ENCODE peak calls at places on chromosomes 7 and 10, in seven cellular contexts. D, Y, L, F, K, W and Q are unnamed samples.

GRCh38 chr7:106681815-106682495 is 21.0 kb upstream of the CCDC71L start:
- DNase-seq in Y (no peak), L (no peak), D (no peak), W (no peak), K (no peak), F (no peak), Q (no peak)

GRCh38 chr7:37385787-37386186 is 62.9 kb downstream of the ELMO1 start:
- DNase-seq in F (no peak), D (no peak), W (no peak), K (no peak), L (peak), Y (no peak), Q (no peak)

GRCh38 chr7:22094413-22095304 is 149.0 kb upstream of the CDCA7L start:
- DNase-seq in K (no peak), W (no peak), D (no peak), Y (no peak), F (no peak), L (peak), Q (no peak)

GRCh38 chr10:86759073-86759672 is 2.8 kb downstream of the BMPR1A start:
- DNase-seq in F (no peak), L (no peak), Y (no peak), K (no peak), W (no peak), D (no peak), Q (no peak)

GRCh38 chr7:106365252-106366005 is 80.6 kb upstream of the NAMPT start:
- DNase-seq in L (peak), W (no peak), Y (no peak), K (no peak), F (no peak), D (no peak), Q (no peak)

GRCh38 chr10:92972066-92972870 is 88.3 kb upstream of the CYP26C1 start:
- DNase-seq in F (peak), D (no peak), L (peak), K (no peak), W (no peak), Y (no peak), Q (peak)

GRCh38 chr7:70668606-70669358 is 463.2 kb upstream of the GALNT17 start:
- DNase-seq in Y (no peak), K (no peak), W (peak), F (no peak), D (no peak), L (peak), Q (no peak)

GRCh38 chr7:123468303-123468702 is 66.1 kb downstream of the IQUB start:
- DNase-seq in D (no peak), Y (no peak), F (no peak), W (no peak), L (no peak), K (no peak), Q (no peak)

GRCh38 chr10:3231951-3232730 is 59.6 kb upstream of the PITRM1 start:
- DNase-seq in F (no peak), D (peak), Y (no peak), K (no peak), L (no peak), W (no peak), Q (no peak)

GRCh38 chr7:98745722-98746318 is 124.0 kb downstream of the TMEM130 start:
- DNase-seq in D (peak), Y (no peak), L (peak), K (peak), F (peak), W (peak), Q (peak)

GRCh38 chr7:47573758-47574472 is 8.0 kb downstream of the TNS3 start:
- DNase-seq in K (no peak), W (no peak), L (peak), F (no peak), Y (peak), D (no peak), Q (no peak)

GRCh38 chr10:35705671-35706070 is 63.6 kb upstream of the FZD8 start:
- DNase-seq in K (no peak), W (no peak), L (no peak), F (no peak), Y (no peak), D (no peak), Q (no peak)

GRCh38 chr10:4347397-4347796 is 478.6 kb upstream of the AKR1E2 start:
- DNase-seq in D (no peak), Y (no peak), L (no peak), W (no peak), K (no peak), F (no peak), Q (no peak)

GRCh38 chr10:9254353-9254752 is 1199.9 kb downstream of the GATA3 start:
- DNase-seq in Y (no peak), F (no peak), D (no peak), L (no peak), W (no peak), K (no peak), Q (no peak)

GRCh38 chr10:12539350-12540164 is 190.2 kb downstream of the CAMK1D start:
- DNase-seq in K (no peak), D (peak), W (no peak), L (peak), Y (peak), F (no peak), Q (no peak)

GRCh38 chr7:83882551-83882950 is 233.6 kb upstream of the SEMA3E start:
- DNase-seq in W (no peak), L (no peak), Y (no peak), F (no peak), K (no peak), D (no peak), Q (no peak)

GRCh38 chr7:90869335-90869734 is 273.2 kb downstream of the CDK14 start:
- DNase-seq in W (no peak), L (no peak), Y (no peak), F (no peak), K (no peak), D (no peak), Q (no peak)

GRCh38 chr7:68684246-68684850 is 913.9 kb upstream of the AUTS2 start:
- DNase-seq in Y (no peak), L (no peak), W (no peak), D (no peak), F (no peak), K (no peak), Q (no peak)

GRCh38 chr7:80146561-80146960 is 11.9 kb downstream of the GNAI1 start:
- DNase-seq in W (no peak), L (no peak), K (no peak), Y (no peak), F (no peak), D (no peak), Q (no peak)

GRCh38 chr7:73451780-73452398 is 18.3 kb downstream of the FZD9 start:
- DNase-seq in F (peak), W (no peak), D (peak), L (peak), Y (no peak), K (no peak), Q (no peak)

GRCh38 chr10:125201108-125201524 is 40.8 kb upstream of the CTBP2 start:
- DNase-seq in K (peak), W (no peak), Y (no peak), D (no peak), L (no peak), F (peak), Q (no peak)

GRCh38 chr10:30583778-30584415 is 45.7 kb downstream of the LYZL2 start:
- DNase-seq in L (peak), F (peak), W (peak), Y (peak), K (no peak), D (peak), Q (peak)

GRCh38 chr7:226281-226882 is 34.0 kb downstream of the FAM20C start:
- DNase-seq in W (no peak), L (no peak), F (no peak), D (no peak), Y (no peak), K (no peak), Q (no peak)

GRCh38 chr10:113616244-113617074 is 47.4 kb downstream of the NRAP start:
- DNase-seq in Y (no peak), W (no peak), L (peak), D (peak), K (no peak), F (peak), Q (no peak)

DNA sequence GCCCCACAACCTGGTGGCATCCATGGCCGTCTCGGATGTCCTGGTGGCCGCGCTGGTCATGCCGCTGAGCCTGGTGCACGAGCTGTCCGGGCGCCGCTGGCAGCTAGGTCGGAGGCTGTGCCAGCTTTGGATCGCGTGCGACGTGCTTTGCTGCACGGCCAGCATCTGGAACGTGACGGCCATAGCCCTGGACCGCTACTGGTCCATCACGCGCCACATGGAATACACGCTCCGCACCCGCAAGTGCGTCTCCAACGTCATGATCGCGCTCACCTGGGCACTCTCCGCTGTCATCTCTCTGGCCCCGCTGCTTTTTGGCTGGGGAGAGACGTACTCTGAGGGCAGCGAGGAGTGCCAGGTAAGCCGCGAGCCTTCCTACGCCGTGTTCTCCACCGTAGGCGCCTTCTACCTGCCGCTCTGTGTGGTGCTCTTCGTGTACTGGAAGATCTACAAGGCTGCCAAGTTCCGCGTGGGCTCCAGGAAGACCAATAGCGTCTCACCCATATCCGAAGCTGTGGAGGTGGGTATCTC is 1.1 kb downstream of the HTR5A start:
- DNase-seq in W (no peak), Y (no peak), F (no peak), D (no peak), K (no peak), L (no peak), Q (no peak)
- TF ChIP-seq POLR2A in W (no peak), Y (no peak), F (no peak), D (no peak), K (no peak), L (no peak), Q (no peak)

DNA sequence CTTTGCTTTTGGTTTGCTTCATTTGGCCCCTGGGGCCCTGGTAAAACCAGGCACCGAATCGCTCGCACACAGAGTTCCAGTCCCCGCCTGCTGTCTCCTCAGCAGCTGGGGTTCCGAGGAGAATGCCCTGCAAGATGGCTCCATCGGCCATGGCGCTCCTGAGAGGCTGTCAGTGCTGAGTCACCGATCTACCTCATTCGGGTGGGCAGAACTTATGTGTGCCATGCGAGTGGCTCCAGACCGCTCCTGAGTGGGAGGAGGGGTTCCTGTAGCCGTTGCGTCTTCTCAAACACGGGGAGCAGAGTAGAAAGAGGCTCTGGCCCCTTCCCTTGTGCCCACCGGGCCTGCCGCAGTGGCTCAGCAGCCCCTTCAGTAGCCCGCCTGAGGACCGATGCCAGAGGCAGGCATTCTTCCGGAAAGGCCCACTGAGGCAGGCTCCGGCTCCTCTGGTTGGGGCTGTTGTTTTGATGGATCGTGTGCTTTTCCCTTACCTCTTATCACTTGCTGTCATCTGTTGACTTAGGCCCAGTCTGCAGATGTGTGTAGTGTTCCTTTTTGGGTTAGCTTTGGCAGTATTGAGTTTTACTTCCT is 923 bp downstream of the CHPF2 start:
- DNase-seq in D (no peak), L (peak), K (peak), W (peak), F (no peak), Y (peak), Q (no peak)
- TF ChIP-seq POLR2A in D (no peak), L (no peak), K (no peak), W (no peak), F (no peak), Y (no peak), Q (no peak)

GRCh38 chr7:101862280-101863220 is 45.1 kb downstream of the CUX1 start:
- DNase-seq in L (no peak), K (no peak), Y (no peak), D (no peak), F (no peak), W (no peak), Q (no peak)
- TF ChIP-seq POLR2A in L (no peak), K (no peak), Y (no peak), D (no peak), F (no peak), W (no peak), Q (no peak)

DNA sequence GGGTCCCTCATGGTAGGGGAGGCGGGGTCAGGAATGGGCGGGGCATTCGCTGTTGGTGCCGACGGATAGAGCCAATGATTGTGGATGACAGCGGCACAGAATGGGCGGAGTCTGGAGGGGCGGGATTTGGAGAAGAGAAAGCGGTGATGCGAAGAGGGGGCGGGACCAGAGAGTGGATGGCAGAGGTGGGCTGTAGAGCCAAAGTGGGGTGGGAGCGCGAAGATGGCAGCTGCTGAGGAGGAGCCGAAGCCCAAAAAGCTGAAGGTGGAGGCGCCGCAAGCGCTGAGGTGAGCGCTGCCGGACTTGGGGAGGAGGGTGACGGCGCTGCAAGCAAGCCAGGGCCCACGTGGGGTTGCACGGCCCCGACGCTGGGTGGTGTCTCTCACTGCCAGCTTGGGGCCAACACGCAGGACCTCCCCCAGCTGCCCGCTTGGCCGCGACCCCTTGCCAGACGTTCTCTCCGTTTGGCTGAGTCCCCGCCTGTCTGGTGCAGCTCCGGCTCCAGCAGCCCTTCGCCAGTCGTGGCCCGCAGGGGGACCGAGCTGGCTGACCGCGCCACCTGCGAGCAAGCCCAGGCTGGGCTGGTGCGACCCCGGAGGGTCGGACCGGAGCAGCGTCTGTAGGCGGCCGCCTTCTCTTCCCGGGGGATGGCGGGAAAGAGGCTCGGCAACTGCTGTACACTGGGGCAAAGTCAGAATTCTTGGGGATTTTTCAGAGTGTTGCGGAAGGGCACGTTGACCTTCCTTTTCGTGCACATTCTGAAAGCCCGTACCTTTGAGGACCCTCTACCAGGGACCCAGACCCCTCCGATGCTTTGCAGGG is at the start of gene ADK:
- DNase-seq in K (peak), L (peak), Y (peak), F (peak), D (peak), W (peak), Q (peak)
- TF ChIP-seq POLR2A in K (peak), L (peak), Y (no peak), F (peak), D (peak), W (peak), Q (no peak)

GRCh38 chr7:140922741-140923345 is 1.9 kb downstream of the BRAF start:
- DNase-seq in F (no peak), K (no peak), L (no peak), W (no peak), Y (no peak), D (no peak), Q (no peak)

GRCh38 chr7:140924821-140925421 is at the start of gene BRAF:
- DNase-seq in F (peak), K (peak), L (peak), W (peak), D (peak), Y (peak), Q (peak)

GRCh38 chr7:140923358-140924006 is 1.2 kb downstream of the BRAF start:
- DNase-seq in K (no peak), W (peak), Y (no peak), F (no peak), L (peak), D (peak), Q (no peak)

GRCh38 chr7:140926021-140926812 is 1.5 kb upstream of the BRAF start:
- DNase-seq in W (no peak), Y (no peak), F (no peak), D (no peak), L (no peak), K (no peak), Q (no peak)

DNA sequence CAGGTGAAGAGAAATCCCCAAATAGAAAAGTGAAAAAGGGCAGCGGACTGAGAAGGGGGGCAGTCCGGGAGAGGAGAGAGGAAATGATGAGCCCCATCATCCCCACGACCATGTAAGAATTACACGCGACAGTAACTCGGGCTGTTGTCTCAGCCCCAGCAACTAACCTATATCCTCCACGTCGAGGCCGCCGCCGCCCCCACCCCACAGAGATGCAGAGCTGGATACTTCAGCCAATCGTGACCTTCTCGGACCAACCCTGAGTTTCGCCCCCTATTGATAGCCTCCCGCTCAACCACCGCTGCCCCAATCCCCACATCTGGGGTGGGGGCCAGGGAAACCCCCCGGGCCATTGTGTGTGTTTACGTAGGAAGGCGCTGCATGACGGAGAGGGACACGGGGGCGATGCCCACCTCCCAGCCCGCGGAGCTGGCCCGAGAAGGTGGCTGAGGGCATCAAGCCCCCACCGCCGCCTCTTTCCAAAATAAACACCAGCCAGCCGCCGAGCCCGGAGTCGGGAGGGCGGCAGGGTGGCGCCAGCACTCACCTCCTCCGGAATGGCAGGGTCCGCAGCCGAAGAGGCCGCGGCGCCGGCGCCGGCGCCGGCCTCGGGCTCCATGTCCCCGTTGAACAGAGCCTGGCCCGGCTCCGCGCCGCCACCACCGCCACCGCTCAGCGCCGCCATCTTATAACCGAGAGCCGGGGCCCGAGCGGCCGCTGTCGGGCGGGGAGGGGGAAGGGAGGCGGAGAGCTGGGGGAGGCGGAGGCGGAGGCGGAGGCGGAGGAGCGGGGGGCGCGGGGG is 509 bp downstream of the BRAF start:
- DNase-seq in F (peak), D (peak), W (peak), K (peak), L (peak), Y (peak), Q (peak)
- TF ChIP-seq POLR2A in F (no peak), D (no peak), W (peak), K (peak), L (peak), Y (no peak), Q (no peak)

DNA sequence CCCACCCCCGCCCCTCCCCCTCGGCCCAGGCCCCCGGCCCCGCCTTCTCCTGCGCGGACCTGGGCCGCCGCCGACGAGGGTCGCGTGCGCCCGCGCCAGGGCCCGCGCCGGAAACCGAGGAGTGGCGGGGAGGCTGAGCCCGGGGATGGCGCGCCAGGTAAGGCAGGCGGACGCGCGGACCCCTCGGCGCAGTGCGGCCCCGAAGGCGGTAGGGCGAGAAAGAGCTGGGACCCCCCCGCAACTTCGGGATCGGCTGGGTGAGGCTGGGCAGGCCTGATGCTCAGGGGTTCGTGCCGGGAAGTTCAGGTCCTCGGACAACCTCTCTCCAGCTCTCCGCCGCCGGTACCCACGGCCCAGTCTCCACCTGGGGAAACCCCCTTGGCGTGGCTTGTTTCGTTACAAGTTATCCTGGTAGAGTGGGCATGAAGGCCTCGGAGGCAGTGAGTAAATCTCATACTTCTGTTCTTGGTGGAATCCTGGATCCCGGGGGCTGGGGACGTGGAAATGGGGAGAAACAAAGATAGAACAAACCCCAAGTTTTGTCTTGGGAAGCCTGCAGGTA is 58.4 kb downstream of the ZNF467 start:
- DNase-seq in D (no peak), K (no peak), W (peak), L (peak), Y (peak), F (no peak), Q (peak)
- TF ChIP-seq POLR2A in D (no peak), K (no peak), W (no peak), L (peak), Y (no peak), F (no peak), Q (no peak)

GRCh38 chr7:149147730-149148653 is 739 bp downstream of the ZNF398 start:
- DNase-seq in L (peak), F (no peak), D (peak), K (peak), Y (peak), W (no peak), Q (peak)
- TF ChIP-seq POLR2A in L (peak), F (no peak), D (no peak), K (peak), Y (no peak), W (no peak), Q (peak)